ENCODE peak calls at places on chromosomes 5 and 9, in seven cellular contexts. One of them, this sample, is unnamed.

GRCh38 chr5:166340039-166340438 is 1951.4 kb upstream of the WWC1 start:
- DNase-seq in NB4: no peak
- DNase-seq in endothelial cell: no peak
- DNase-seq in HFF-Myc: no peak
- DNase-seq in progenitor cell of endocrine pancreas: no peak
- DNase-seq in esophagus squamous epithelium: no peak
- DNase-seq in DND-41: no peak
- DNase-seq in this sample: no peak

GRCh38 chr9:69996947-69997346 is 46.7 kb upstream of the MAMDC2 start:
- DNase-seq in progenitor cell of endocrine pancreas: no peak
- DNase-seq in esophagus squamous epithelium: no peak
- DNase-seq in NB4: no peak
- DNase-seq in endothelial cell: no peak
- DNase-seq in DND-41: no peak
- DNase-seq in HFF-Myc: no peak
- DNase-seq in this sample: no peak

GRCh38 chr5:128671861-128672414 is 133.9 kb upstream of the FBN2 start:
- DNase-seq in progenitor cell of endocrine pancreas: no peak
- DNase-seq in endothelial cell: no peak
- DNase-seq in HFF-Myc: no peak
- DNase-seq in DND-41: no peak
- DNase-seq in esophagus squamous epithelium: no peak
- DNase-seq in NB4: no peak
- DNase-seq in this sample: no peak

GRCh38 chr5:158874343-158874742 is 225.4 kb downstream of the EBF1 start:
- DNase-seq in progenitor cell of endocrine pancreas: no peak
- DNase-seq in NB4: no peak
- DNase-seq in DND-41: no peak
- DNase-seq in esophagus squamous epithelium: no peak
- DNase-seq in endothelial cell: no peak
- DNase-seq in HFF-Myc: no peak
- DNase-seq in this sample: no peak

GRCh38 chr5:67581203-67581602 is 384.6 kb upstream of the CD180 start:
- DNase-seq in NB4: peak; percentile 4
- DNase-seq in esophagus squamous epithelium: no peak
- DNase-seq in HFF-Myc: peak; percentile 26
- DNase-seq in progenitor cell of endocrine pancreas: no peak
- DNase-seq in DND-41: no peak
- DNase-seq in endothelial cell: no peak
- DNase-seq in this sample: peak; percentile 5

GRCh38 chr9:89543057-89543456 is 45.1 kb upstream of the SEMA4D start:
- DNase-seq in DND-41: no peak
- DNase-seq in esophagus squamous epithelium: no peak
- DNase-seq in endothelial cell: no peak
- DNase-seq in HFF-Myc: no peak
- DNase-seq in progenitor cell of endocrine pancreas: no peak
- DNase-seq in NB4: no peak
- DNase-seq in this sample: no peak

GRCh38 chr5:152817311-152817710 is 412.2 kb upstream of the NMUR2 start:
- DNase-seq in NB4: no peak
- DNase-seq in progenitor cell of endocrine pancreas: no peak
- DNase-seq in esophagus squamous epithelium: no peak
- DNase-seq in HFF-Myc: no peak
- DNase-seq in endothelial cell: no peak
- DNase-seq in DND-41: no peak
- DNase-seq in this sample: no peak

GRCh38 chr5:108703313-108703712 is 44.4 kb upstream of the FER start:
- DNase-seq in NB4: no peak
- DNase-seq in HFF-Myc: no peak
- DNase-seq in esophagus squamous epithelium: no peak
- DNase-seq in endothelial cell: no peak
- DNase-seq in DND-41: no peak
- DNase-seq in progenitor cell of endocrine pancreas: no peak
- DNase-seq in this sample: no peak

GRCh38 chr5:10668697-10669096 is 92.3 kb downstream of the DAP start:
- DNase-seq in NB4: no peak
- DNase-seq in HFF-Myc: no peak
- DNase-seq in esophagus squamous epithelium: no peak
- DNase-seq in progenitor cell of endocrine pancreas: no peak
- DNase-seq in DND-41: no peak
- DNase-seq in endothelial cell: no peak
- DNase-seq in this sample: no peak

GRCh38 chr5:137751869-137752491 is 2.2 kb downstream of the HNRNPA0 start:
- DNase-seq in HFF-Myc: no peak
- DNase-seq in progenitor cell of endocrine pancreas: no peak
- DNase-seq in NB4: peak; percentile 73
- DNase-seq in esophagus squamous epithelium: no peak
- DNase-seq in endothelial cell: peak; percentile 15
- DNase-seq in DND-41: no peak
- DNase-seq in this sample: peak; percentile 19

GRCh38 chr9:113973963-113974413 is 97.9 kb downstream of the ZNF618 start:
- DNase-seq in DND-41: no peak
- DNase-seq in HFF-Myc: no peak
- DNase-seq in endothelial cell: no peak
- DNase-seq in NB4: no peak
- DNase-seq in progenitor cell of endocrine pancreas: no peak
- DNase-seq in esophagus squamous epithelium: no peak
- DNase-seq in this sample: no peak

GRCh38 chr5:123808841-123809240 is 296.9 kb downstream of the CSNK1G3 start:
- DNase-seq in HFF-Myc: no peak
- DNase-seq in endothelial cell: no peak
- DNase-seq in progenitor cell of endocrine pancreas: no peak
- DNase-seq in DND-41: no peak
- DNase-seq in esophagus squamous epithelium: no peak
- DNase-seq in NB4: no peak
- DNase-seq in this sample: no peak

GRCh38 chr9:134360897-134361296 is 34.6 kb downstream of the RXRA start:
- DNase-seq in NB4: no peak
- DNase-seq in progenitor cell of endocrine pancreas: no peak
- DNase-seq in HFF-Myc: no peak
- DNase-seq in endothelial cell: no peak
- DNase-seq in DND-41: no peak
- DNase-seq in esophagus squamous epithelium: no peak
- DNase-seq in this sample: no peak

GRCh38 chr5:56735845-56736641 is 79.3 kb upstream of the MAP3K1 start:
- DNase-seq in HFF-Myc: no peak
- DNase-seq in progenitor cell of endocrine pancreas: no peak
- DNase-seq in DND-41: no peak
- DNase-seq in endothelial cell: no peak
- DNase-seq in NB4: peak; percentile 83
- DNase-seq in esophagus squamous epithelium: no peak
- DNase-seq in this sample: peak; percentile 7

GRCh38 chr5:179623906-179624741 is 653 bp upstream of the HNRNPH1 start:
- DNase-seq in HFF-Myc: peak; percentile 72
- DNase-seq in NB4: peak; percentile 92
- DNase-seq in endothelial cell: no peak
- DNase-seq in esophagus squamous epithelium: no peak
- DNase-seq in DND-41: peak; percentile 63
- DNase-seq in progenitor cell of endocrine pancreas: no peak
- DNase-seq in this sample: peak; percentile 82

GRCh38 chr5:138543730-138544104 is 681 bp upstream of the ETF1 start:
- DNase-seq in NB4: no peak
- DNase-seq in esophagus squamous epithelium: no peak
- DNase-seq in HFF-Myc: no peak
- DNase-seq in endothelial cell: no peak
- DNase-seq in progenitor cell of endocrine pancreas: peak; percentile 33
- DNase-seq in DND-41: no peak
- DNase-seq in this sample: no peak

GRCh38 chr9:89519393-89519805 is 21.5 kb upstream of the SEMA4D start:
- DNase-seq in endothelial cell: no peak
- DNase-seq in DND-41: no peak
- DNase-seq in progenitor cell of endocrine pancreas: no peak
- DNase-seq in NB4: no peak
- DNase-seq in HFF-Myc: no peak
- DNase-seq in esophagus squamous epithelium: no peak
- DNase-seq in this sample: no peak

GRCh38 chr9:132908635-132909034 is 29.9 kb downstream of the SPACA9 start:
- DNase-seq in esophagus squamous epithelium: no peak
- DNase-seq in progenitor cell of endocrine pancreas: no peak
- DNase-seq in NB4: no peak
- DNase-seq in DND-41: no peak
- DNase-seq in endothelial cell: no peak
- DNase-seq in HFF-Myc: no peak
- DNase-seq in this sample: no peak

GRCh38 chr9:128494108-128494742 is 10.3 kb upstream of the GLE1 start:
- DNase-seq in progenitor cell of endocrine pancreas: no peak
- DNase-seq in HFF-Myc: no peak
- DNase-seq in NB4: peak; percentile 81
- DNase-seq in endothelial cell: peak; percentile 90
- DNase-seq in DND-41: no peak
- DNase-seq in esophagus squamous epithelium: no peak
- DNase-seq in this sample: peak; percentile 16

GRCh38 chr5:57566914-57567313 is 84.3 kb upstream of the ACTBL2 start:
- DNase-seq in endothelial cell: no peak
- DNase-seq in HFF-Myc: peak; percentile 7
- DNase-seq in NB4: peak; percentile 1
- DNase-seq in DND-41: no peak
- DNase-seq in esophagus squamous epithelium: no peak
- DNase-seq in progenitor cell of endocrine pancreas: no peak
- DNase-seq in this sample: no peak

GRCh38 chr9:76562511-76562911 is 103.5 kb downstream of the GCNT1 start:
- DNase-seq in progenitor cell of endocrine pancreas: no peak
- DNase-seq in HFF-Myc: no peak
- DNase-seq in DND-41: no peak
- DNase-seq in esophagus squamous epithelium: no peak
- DNase-seq in NB4: peak; percentile 61
- DNase-seq in endothelial cell: no peak
- DNase-seq in this sample: no peak

GRCh38 chr9:135662758-135663450 is at the start of gene LCN9:
- DNase-seq in esophagus squamous epithelium: no peak
- DNase-seq in DND-41: no peak
- DNase-seq in NB4: no peak
- DNase-seq in progenitor cell of endocrine pancreas: no peak
- DNase-seq in endothelial cell: no peak
- DNase-seq in HFF-Myc: no peak
- DNase-seq in this sample: no peak
- TF ChIP-seq CTCF in esophagus squamous epithelium: no peak
- TF ChIP-seq CTCF in DND-41: no peak
- TF ChIP-seq CTCF in NB4: no peak
- TF ChIP-seq CTCF in progenitor cell of endocrine pancreas: no peak
- TF ChIP-seq CTCF in endothelial cell: no peak
- TF ChIP-seq CTCF in HFF-Myc: no peak
- TF ChIP-seq CTCF in this sample: no peak

GRCh38 chr5:3856036-3856435 is 260.4 kb downstream of the IRX1 start:
- DNase-seq in DND-41: no peak
- DNase-seq in endothelial cell: no peak
- DNase-seq in HFF-Myc: no peak
- DNase-seq in progenitor cell of endocrine pancreas: no peak
- DNase-seq in esophagus squamous epithelium: no peak
- DNase-seq in NB4: no peak
- DNase-seq in this sample: no peak

GRCh38 chr5:3852154-3852930 is 256.7 kb downstream of the IRX1 start:
- DNase-seq in HFF-Myc: no peak
- DNase-seq in NB4: no peak
- DNase-seq in DND-41: no peak
- DNase-seq in esophagus squamous epithelium: no peak
- DNase-seq in progenitor cell of endocrine pancreas: no peak
- DNase-seq in endothelial cell: no peak
- DNase-seq in this sample: no peak

GRCh38 chr5:3858524-3858923 is 262.9 kb downstream of the IRX1 start:
- DNase-seq in DND-41: peak; percentile 95
- DNase-seq in endothelial cell: no peak
- DNase-seq in esophagus squamous epithelium: no peak
- DNase-seq in NB4: no peak
- DNase-seq in HFF-Myc: no peak
- DNase-seq in progenitor cell of endocrine pancreas: no peak
- DNase-seq in this sample: no peak

GRCh38 chr5:3853366-3853765 is 257.7 kb downstream of the IRX1 start:
- DNase-seq in HFF-Myc: no peak
- DNase-seq in DND-41: no peak
- DNase-seq in esophagus squamous epithelium: no peak
- DNase-seq in endothelial cell: no peak
- DNase-seq in progenitor cell of endocrine pancreas: no peak
- DNase-seq in NB4: no peak
- DNase-seq in this sample: no peak

DNA sequence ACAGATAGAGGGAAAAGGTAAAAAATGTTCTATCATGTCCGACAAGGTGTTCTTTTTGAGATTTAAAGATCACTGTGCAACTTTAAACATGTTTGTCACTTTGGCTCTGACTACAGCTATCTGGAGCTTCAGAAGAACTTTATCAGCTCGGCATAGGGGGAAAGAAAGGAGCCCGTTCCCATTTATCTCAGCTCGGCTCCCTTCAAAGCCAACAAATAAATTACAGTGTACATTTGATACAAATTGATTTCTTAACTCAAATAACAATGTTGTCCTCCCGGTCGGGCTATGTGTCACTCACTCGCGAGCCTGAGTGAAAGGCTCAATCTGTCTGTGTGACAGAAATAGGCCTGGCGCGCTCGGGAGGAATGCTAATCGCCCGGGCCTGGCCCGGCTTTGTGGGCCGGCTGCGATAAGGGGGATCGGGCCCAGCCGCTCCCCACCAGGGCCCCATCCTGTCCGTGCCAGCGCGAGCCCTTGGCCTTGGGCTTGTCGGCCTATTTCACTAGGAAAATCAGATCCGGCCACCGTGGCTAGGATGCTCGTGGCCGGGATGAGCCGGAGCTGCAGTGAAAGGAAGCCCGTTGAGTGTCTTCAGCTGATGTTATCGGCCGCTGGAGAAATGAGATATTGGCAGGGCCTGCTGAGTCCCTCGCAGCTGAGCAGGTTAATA is 258.6 kb downstream of the IRX1 start:
- DNase-seq in DND-41: no peak
- DNase-seq in progenitor cell of endocrine pancreas: no peak
- DNase-seq in NB4: no peak
- DNase-seq in endothelial cell: no peak
- DNase-seq in esophagus squamous epithelium: no peak
- DNase-seq in HFF-Myc: no peak
- DNase-seq in this sample: no peak
- TF ChIP-seq CTCF in DND-41: no peak
- TF ChIP-seq CTCF in progenitor cell of endocrine pancreas: no peak
- TF ChIP-seq CTCF in NB4: no peak
- TF ChIP-seq CTCF in endothelial cell: no peak
- TF ChIP-seq CTCF in esophagus squamous epithelium: no peak
- TF ChIP-seq CTCF in HFF-Myc: no peak
- TF ChIP-seq CTCF in this sample: no peak

GRCh38 chr9:125119643-125120286 is 23.6 kb downstream of the SCAI start:
- DNase-seq in NB4: no peak
- DNase-seq in esophagus squamous epithelium: no peak
- DNase-seq in DND-41: peak; percentile 43
- DNase-seq in HFF-Myc: peak; percentile 21
- DNase-seq in progenitor cell of endocrine pancreas: no peak
- DNase-seq in endothelial cell: no peak
- DNase-seq in this sample: no peak
- TF ChIP-seq CTCF in NB4: no peak
- TF ChIP-seq CTCF in esophagus squamous epithelium: no peak
- TF ChIP-seq CTCF in DND-41: peak; percentile 57
- TF ChIP-seq CTCF in HFF-Myc: peak; percentile 18
- TF ChIP-seq CTCF in progenitor cell of endocrine pancreas: no peak
- TF ChIP-seq CTCF in endothelial cell: no peak
- TF ChIP-seq CTCF in this sample: no peak

GRCh38 chr5:151041577-151042268 is 21.3 kb downstream of the GPX3 start:
- DNase-seq in endothelial cell: no peak
- DNase-seq in HFF-Myc: no peak
- DNase-seq in progenitor cell of endocrine pancreas: no peak
- DNase-seq in esophagus squamous epithelium: no peak
- DNase-seq in DND-41: no peak
- DNase-seq in NB4: no peak
- DNase-seq in this sample: no peak
- TF ChIP-seq CTCF in endothelial cell: no peak
- TF ChIP-seq CTCF in HFF-Myc: no peak
- TF ChIP-seq CTCF in progenitor cell of endocrine pancreas: no peak
- TF ChIP-seq CTCF in esophagus squamous epithelium: no peak
- TF ChIP-seq CTCF in DND-41: no peak
- TF ChIP-seq CTCF in NB4: no peak
- TF ChIP-seq CTCF in this sample: no peak

This sample was measured in activated CD8-positive, alpha-beta T cell treated with anti-CD3 and anti-CD28 coated beads for 36 hours.